ENCODE peak calls at places on chromosomes 7 and 10, in five cellular contexts. N is A549, M is sigmoid colon, K is esophagus squamous epithelium, Q is spleen. G is an unnamed sample.
A peak's percentile ranks its signal among the peaks of the same experiment; 100 is the strongest.

GRCh38 chr10:34815174-34816066 is at the start of gene PARD3:
- DNase-seq in Q (peak; percentile 62), K (no peak), N (peak; percentile 71), M (peak; percentile 87), G (peak; percentile 67)

GRCh38 chr7:7736671-7737070 is 18.3 kb upstream of the RPA3 start:
- DNase-seq in M (no peak), N (no peak), K (no peak), Q (no peak), G (no peak)

GRCh38 chr10:121154846-121155245 is 303.7 kb downstream of the WDR11 start:
- DNase-seq in N (no peak), Q (no peak), K (no peak), M (no peak), G (no peak)

GRCh38 chr7:38507379-38507778 is 123.8 kb downstream of the AMPH start:
- DNase-seq in Q (no peak), M (no peak), N (no peak), K (no peak), G (no peak)

GRCh38 chr7:7861211-7861633 is 107.4 kb upstream of the GLCCI1 start:
- DNase-seq in N (peak; percentile 9), M (no peak), Q (no peak), K (no peak), G (peak; percentile 20)

GRCh38 chr10:29377333-29377961 is 88.6 kb downstream of the LYZL1 start:
- DNase-seq in K (no peak), M (no peak), Q (no peak), N (peak; percentile 21), G (no peak)

GRCh38 chr7:41578700-41579099 is 124.2 kb downstream of the INHBA start:
- DNase-seq in M (no peak), Q (no peak), K (no peak), N (no peak), G (no peak)

GRCh38 chr7:68511281-68511680 is 1087.0 kb upstream of the AUTS2 start:
- DNase-seq in K (no peak), N (no peak), Q (no peak), M (no peak), G (peak; percentile 52)

GRCh38 chr7:99115379-99115778 is 28.5 kb downstream of the SMURF1 start:
- DNase-seq in M (no peak), N (no peak), K (no peak), Q (no peak), G (no peak)

GRCh38 chr10:75884808-75885207 is 453.4 kb downstream of the LRMDA start:
- DNase-seq in N (no peak), M (no peak), K (no peak), Q (no peak), G (no peak)

GRCh38 chr10:10914129-10914528 is 103.5 kb upstream of the CELF2 start:
- DNase-seq in Q (no peak), K (no peak), M (no peak), N (no peak), G (no peak)

GRCh38 chr10:74238031-74238431 is 87.0 kb downstream of the ADK start:
- DNase-seq in N (no peak), Q (no peak), K (no peak), M (no peak), G (peak; percentile 56)

GRCh38 chr7:22853674-22854157 is 31.1 kb upstream of the TOMM7 start:
- DNase-seq in Q (peak; percentile 76), K (no peak), M (no peak), N (peak; percentile 38), G (no peak)
- TF ChIP-seq CTCF in Q (no peak), K (no peak), M (no peak), N (peak; percentile 88), G (no peak)

DNA sequence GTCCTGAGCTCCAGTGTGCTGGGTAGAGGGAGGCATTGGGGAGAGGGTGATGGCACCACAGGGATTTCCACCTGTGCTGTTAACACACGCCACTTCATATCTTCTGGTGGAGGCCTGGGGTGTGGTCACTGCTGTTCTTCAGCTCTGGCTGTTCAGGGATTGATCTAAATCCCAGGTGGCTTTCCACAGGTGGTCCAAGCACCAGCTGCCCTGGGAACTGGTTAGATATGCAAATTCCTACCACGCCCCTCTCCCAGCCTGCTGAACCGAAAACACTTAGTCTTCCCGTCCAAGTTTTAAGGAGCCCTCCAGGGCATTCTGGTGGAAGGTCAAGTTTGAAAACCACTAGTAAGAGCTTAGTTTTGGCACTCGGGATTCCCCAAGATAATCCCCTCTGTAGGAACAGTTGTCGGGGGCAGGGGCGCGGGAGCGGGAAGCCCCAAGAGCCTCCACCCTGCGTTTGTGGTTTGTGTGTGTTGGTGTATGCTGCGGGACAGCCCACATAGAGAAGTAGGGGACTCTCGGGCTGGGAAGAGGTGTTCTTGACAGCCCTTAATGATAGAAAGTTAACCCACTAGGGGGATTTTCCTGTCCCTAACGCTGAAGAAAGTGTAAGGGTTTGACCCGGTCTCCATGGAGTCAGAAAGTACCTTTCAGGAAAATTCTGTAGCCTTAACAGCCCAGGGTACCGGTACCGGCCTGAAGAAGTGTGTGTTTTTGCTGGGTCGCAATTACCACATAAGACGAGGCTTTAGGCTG is 5.1 kb downstream of the DEPP1 start:
- DNase-seq in M (peak; percentile 66), K (no peak), N (no peak), Q (peak; percentile 66), G (peak; percentile 19)
- TF ChIP-seq POLR2A in M (no peak), K (no peak), N (no peak), Q (no peak), G (no peak)

GRCh38 chr7:5430612-5430947 is 6.9 kb upstream of the TNRC18 start:
- DNase-seq in Q (no peak), K (no peak), N (no peak), M (no peak), G (no peak)
- H3K4me3 ChIP-seq in Q (no peak overlapping the region), K (peak overlapping the region; percentile 97), N (no peak overlapping the region), M (peak overlapping the region; percentile 93), G (no peak overlapping the region)

GRCh38 chr7:101248276-101248675 is 3.4 kb upstream of the FIS1 start:
- DNase-seq in K (no peak), N (peak; percentile 25), M (no peak), Q (no peak), G (no peak)

GRCh38 chr7:101255841-101256240 is 11.0 kb upstream of the FIS1 start:
- DNase-seq in N (no peak), M (no peak), K (no peak), Q (no peak), G (no peak)

GRCh38 chr7:101250324-101250723 is 5.4 kb upstream of the FIS1 start:
- DNase-seq in Q (no peak), N (no peak), M (no peak), K (no peak), G (no peak)

DNA sequence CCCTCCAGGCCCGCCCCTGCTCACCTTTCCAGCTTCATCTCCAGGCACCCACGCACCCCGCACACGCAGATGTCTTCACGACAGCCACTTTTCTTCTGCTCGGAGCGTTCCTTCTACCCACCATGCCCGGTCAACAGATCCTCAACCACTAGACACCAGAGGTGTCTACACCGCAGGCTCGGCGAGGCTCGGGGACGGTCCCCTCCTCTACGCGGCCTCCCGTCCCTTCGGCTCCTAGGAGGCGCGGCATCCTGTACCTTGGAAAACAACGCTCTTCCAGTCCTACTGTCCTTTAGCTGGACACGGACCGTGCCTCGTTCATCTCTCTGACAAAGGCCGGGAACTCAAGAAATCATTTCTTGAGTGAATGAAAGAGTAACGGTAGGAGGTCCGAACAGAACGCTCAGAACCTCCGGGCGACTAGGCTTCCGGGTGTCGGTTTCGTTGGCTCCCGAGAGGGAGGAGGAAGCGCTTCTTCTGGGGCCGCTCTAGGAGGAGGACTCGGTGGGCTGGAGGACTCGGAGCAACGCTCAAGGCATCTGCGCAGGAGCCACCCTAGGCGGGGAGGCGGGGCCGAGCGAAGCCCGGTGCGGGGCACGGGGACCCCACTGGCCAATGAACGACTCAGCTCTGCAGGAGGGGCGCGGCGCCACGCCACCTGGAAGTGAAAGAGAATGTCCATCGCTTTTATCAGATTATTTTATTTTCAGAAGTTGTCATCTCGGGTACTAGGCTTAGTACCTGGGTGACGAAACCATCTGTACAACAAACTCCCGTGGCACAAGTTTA is 7.2 kb upstream of the FIS1 start:
- DNase-seq in K (peak; percentile 70), M (peak; percentile 98), N (peak; percentile 99), Q (peak; percentile 99), G (peak; percentile 98)
- TF ChIP-seq CTCF in K (no peak), M (no peak), N (no peak), Q (peak; percentile 22), G (no peak)

GRCh38 chr7:139855498-139856270 is 26.6 kb downstream of the TBXAS1 start:
- DNase-seq in M (no peak), K (no peak), N (no peak), Q (peak; percentile 81), G (peak; percentile 33)
- TF ChIP-seq POLR2A in M (no peak), K (no peak), N (no peak), Q (no peak), G (no peak)